ENCODE peak calls at places on chromosomes 3 and 15, in five cellular contexts. J is dorsolateral prefrontal cortex, T is Karpas-422, E is adrenal gland, D is upper lobe of right lung. Y is an unnamed sample. For H3K27me3, the result is how much of the 10 kb centered on the place peaks cover.

GRCh38 chr15:98881526-98882517 is 125.8 kb downstream of the PGPEP1L start:
- DNase-seq in J (no peak), D (no peak), E (no peak), T (peak), Y (no peak)

GRCh38 chr3:37400355-37400754 is 226.0 kb upstream of the LRRFIP2 start:
- DNase-seq in D (no peak), J (no peak), E (no peak), T (no peak), Y (no peak)

GRCh38 chr3:139557041-139557440 is 17.5 kb upstream of the RBP1 start:
- DNase-seq in J (no peak), E (no peak), D (no peak), T (no peak), Y (no peak)

GRCh38 chr3:44065311-44065710 is 176.4 kb upstream of the TOPAZ1 start:
- DNase-seq in E (peak), T (no peak), J (no peak), D (no peak), Y (no peak)

GRCh38 chr15:65920825-65921309 is 51.6 kb downstream of the RAB11A start:
- DNase-seq in D (no peak), E (no peak), J (no peak), T (no peak), Y (no peak)

GRCh38 chr3:43288366-43288765 is 2.0 kb downstream of the SNRK start:
- DNase-seq in J (no peak), T (peak), E (no peak), D (no peak), Y (no peak)

GRCh38 chr3:2166552-2166951 is 67.9 kb downstream of the CNTN4 start:
- DNase-seq in T (peak), E (no peak), D (no peak), J (no peak), Y (no peak)

GRCh38 chr3:3068358-3068881 is 41.8 kb downstream of the IL5RA start:
- DNase-seq in J (no peak), T (no peak), E (no peak), D (no peak), Y (no peak)

GRCh38 chr15:74362482-74362881 is 5.0 kb downstream of the CYP11A1 start:
- DNase-seq in T (no peak), E (no peak), D (no peak), J (no peak), Y (no peak)

GRCh38 chr3:159627634-159628033 is 361.0 kb upstream of the IL12A start:
- DNase-seq in T (no peak), E (no peak), J (no peak), D (no peak), Y (no peak)

GRCh38 chr3:136838641-136839555 is 20.0 kb downstream of the SLC35G2 start:
- DNase-seq in E (no peak), T (peak), J (no peak), D (no peak), Y (no peak)

GRCh38 chr3:159488657-159489056 is 500.0 kb upstream of the IL12A start:
- DNase-seq in T (no peak), J (no peak), E (no peak), D (no peak), Y (no peak)

GRCh38 chr3:32412887-32413286 is 21.2 kb downstream of the CMTM7 start:
- DNase-seq in D (no peak), J (no peak), E (no peak), T (no peak), Y (no peak)

GRCh38 chr3:64242435-64242834 is 17.2 kb upstream of the PRICKLE2 start:
- DNase-seq in T (no peak), D (no peak), E (no peak), J (no peak), Y (peak)

GRCh38 chr3:30819067-30819798 is 75.2 kb downstream of the GADL1 start:
- DNase-seq in T (no peak), J (no peak), E (no peak), D (no peak), Y (no peak)

GRCh38 chr15:28886431-28887343 is 913 bp downstream of the APBA2 start:
- DNase-seq in T (no peak), E (no peak), J (no peak), D (no peak), Y (no peak)

GRCh38 chr15:100733786-100734185 is 131.4 kb downstream of the ASB7 start:
- DNase-seq in J (no peak), E (no peak), D (no peak), T (no peak), Y (no peak)

DNA sequence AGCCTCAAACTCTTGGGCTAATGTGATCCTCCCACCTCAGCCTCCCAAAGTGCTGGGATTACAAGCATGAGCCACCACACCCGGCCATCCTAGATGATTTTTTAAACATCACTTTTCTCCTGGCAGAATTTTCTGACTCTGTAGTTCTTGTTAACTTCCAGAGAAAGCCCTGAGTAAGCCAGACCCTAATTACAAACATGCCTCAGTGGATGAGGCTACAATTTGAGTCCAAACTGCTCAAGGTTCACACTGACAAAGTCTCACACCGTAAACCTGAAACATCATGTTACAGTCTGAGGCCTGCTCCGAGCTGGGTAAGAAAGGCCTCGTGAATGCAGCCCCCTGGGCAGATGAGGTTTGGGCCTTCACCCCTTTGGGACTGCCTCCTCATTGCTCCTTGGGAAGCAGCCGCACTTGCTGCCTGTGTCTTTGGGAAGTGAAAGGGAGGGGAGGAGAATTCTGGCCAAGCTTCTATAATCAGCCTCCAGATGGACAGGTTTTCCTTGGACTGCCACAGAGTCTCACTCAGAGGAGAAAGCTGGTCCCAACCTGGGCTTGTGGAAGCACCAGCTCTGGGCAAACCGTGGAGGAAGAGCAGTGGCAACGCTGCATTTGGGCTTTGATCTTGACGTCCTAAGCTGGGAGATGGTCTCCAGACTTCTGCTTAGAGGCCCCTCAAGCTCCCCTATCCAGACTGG is 46.0 kb downstream of the CA12 start:
- DNase-seq in T (no peak), J (no peak), E (no peak), D (no peak), Y (no peak)
- H3K27me3 ChIP-seq in T (under half), J (under half), E (under half), D (under half), Y (under half)

GRCh38 chr3:156816091-156816793 is 9.9 kb upstream of the LEKR1 start:
- DNase-seq in T (no peak), D (peak), E (peak), J (no peak), Y (peak)

GRCh38 chr3:156811092-156811862 is 14.9 kb upstream of the LEKR1 start:
- DNase-seq in D (no peak), J (no peak), T (no peak), E (no peak), Y (no peak)

GRCh38 chr3:156816794-156817741 is 9.1 kb upstream of the LEKR1 start:
- DNase-seq in T (peak), D (peak), E (peak), J (peak), Y (peak)

GRCh38 chr3:156814295-156814694 is 11.9 kb upstream of the LEKR1 start:
- DNase-seq in T (no peak), D (no peak), E (no peak), J (no peak), Y (no peak)

DNA sequence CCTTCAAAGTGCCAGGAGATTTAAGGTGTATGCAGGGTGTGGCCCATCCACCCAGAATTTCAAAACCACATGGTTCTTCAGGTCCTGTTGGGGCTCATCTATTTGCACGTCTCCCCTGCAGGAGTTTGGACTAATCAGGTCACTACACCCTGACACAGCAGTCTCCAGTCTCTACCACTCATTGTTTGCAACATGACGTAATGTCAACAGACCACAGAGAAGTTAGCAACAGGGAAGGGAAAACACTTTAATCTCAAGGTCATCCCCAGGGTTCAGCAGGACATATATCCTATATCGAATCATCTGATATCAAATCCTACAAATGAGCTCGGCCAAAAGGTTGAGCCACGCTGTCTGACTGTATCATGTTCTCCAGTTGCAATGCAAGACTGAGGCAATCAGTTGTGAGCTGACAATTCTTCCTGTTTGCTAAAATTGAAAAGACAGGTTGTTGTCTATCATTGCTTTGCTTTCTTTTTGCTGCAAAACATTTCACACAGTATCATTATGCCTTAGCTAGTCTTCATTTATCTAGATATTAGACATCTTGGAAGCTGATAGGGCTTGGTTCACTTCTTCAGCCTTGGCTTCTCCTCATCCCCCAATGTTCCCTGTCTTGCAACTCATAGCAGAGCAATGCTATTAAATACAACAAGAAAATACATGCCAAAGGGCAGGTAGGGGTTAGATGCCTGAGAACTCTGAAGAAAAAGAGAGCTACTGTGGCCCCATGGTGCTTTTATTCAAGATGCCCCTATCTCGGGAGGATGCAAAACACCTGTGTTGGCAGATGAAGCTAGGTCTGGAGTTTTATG is 13.4 kb upstream of the LEKR1 start:
- DNase-seq in E (no peak), D (no peak), T (no peak), J (no peak), Y (no peak)
- H3K27ac ChIP-seq in E (no peak), D (no peak), T (no peak), J (no peak), Y (no peak)

DNA sequence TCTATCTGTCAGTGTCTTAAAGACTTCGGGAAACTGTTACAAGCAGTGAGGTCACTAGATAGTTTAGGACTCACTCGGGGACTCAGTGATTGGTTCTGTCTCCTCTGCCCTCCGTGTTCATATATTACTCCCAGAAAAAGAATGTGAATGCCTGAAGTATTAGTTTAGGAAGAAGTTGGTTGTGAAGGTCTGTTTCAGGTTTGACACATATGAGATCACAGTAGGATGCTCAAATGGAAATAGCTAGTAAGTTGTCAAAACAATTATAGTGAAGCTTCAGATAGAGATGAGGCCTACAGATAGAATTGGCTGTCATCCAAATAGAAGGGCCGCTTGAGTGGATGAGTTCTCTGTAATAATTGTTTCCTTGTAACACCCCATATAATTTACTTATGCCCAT is 172.6 kb downstream of the PLCL2 start:
- DNase-seq in E (no peak), J (no peak), D (no peak), T (no peak), Y (no peak)
- H3K27me3 ChIP-seq in E (under half), J (under half), D (under half), T (under half), Y (under half)

DNA sequence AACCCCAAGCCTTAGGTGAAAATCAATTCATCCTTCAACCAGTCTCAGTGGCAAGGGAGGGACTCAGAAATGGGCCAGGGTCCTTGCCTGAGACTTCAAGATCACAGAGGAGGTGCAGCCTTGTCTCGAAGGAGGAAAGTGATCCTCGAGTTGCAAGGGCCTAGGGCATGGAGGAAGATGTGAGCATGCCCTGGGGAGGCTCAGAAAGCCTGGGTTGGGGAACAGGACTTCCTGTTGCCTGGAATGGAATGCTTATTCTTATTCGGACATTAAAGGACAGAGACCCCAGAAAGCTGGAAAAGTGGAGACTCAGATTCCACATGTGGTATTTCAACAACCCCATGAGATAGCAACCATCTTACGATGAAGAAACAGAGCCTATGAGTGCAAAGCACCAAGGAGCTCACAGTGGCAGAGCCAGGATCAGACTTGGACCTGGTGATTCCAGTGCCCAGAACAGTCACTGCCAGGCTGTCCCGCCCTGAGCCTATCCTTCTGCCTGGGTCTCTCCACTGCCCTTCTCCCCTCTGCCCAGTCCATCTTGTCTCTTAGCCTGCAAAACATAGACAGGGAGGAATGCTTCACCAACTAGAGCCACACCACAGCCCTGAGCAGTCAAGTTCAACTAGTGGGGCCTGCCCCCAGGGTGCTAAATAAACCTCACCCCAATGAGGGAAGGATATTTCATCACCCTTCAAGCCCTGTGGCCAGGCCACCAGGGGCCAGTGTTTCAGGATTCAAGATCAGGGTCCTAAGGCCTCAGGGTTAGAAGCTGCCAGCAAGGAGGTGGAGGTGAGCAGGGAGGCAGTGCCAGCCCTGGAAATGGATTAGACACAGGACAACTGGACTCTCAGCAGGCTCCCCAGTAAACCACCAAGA is 21.9 kb downstream of the DAPK2 start:
- DNase-seq in E (no peak), J (no peak), T (no peak), D (no peak), Y (no peak)
- H3K27ac ChIP-seq in E (no peak), J (no peak), T (peak), D (no peak), Y (no peak)